ENCODE peak calls at places on chromosomes 4 and X, in five cellular contexts. Y is upper lobe of right lung, S is esophagus squamous epithelium, I is IMR-90, L is heart left ventricle. H is an unnamed sample.

GRCh38 chr4:40875507-40876150 is 125.9 kb downstream of the NSUN7 start:
- DNase-seq in Y (no peak), S (no peak), I (no peak), L (no peak), H (no peak)

GRCh38 chr4:187608001-187608421 is 387.6 kb upstream of the ZFP42 start:
- DNase-seq in Y (no peak), S (no peak), I (peak; percentile 93), L (no peak), H (no peak)

GRCh38 chr4:187547281-187547680 is 448.3 kb upstream of the ZFP42 start:
- DNase-seq in Y (no peak), S (no peak), I (no peak), L (no peak), H (no peak)

GRCh38 chr4:3344596-3344995 is 51.8 kb downstream of the RGS12 start:
- DNase-seq in Y (no peak), S (no peak), I (no peak), L (no peak), H (no peak)

GRCh38 chr4:129350800-129351199 is 254.8 kb downstream of the C4orf33 start:
- DNase-seq in Y (no peak), S (no peak), I (no peak), L (no peak), H (no peak)

GRCh38 chr4:125283702-125284279 is 31.0 kb upstream of the FAT4 start:
- DNase-seq in Y (no peak), S (no peak), I (peak; percentile 51), L (no peak), H (no peak)

GRCh38 chr4:44623687-44624086 is 27.7 kb downstream of the YIPF7 start:
- DNase-seq in Y (no peak), S (no peak), I (no peak), L (no peak), H (no peak)

GRCh38 chr4:46274717-46275116 is 115.2 kb downstream of the GABRA2 start:
- DNase-seq in Y (no peak), S (no peak), I (no peak), L (no peak), H (no peak)

GRCh38 chr4:4430492-4431195 is 43.7 kb downstream of the NSG1 start:
- DNase-seq in Y (no peak), S (no peak), I (peak; percentile 92), L (no peak), H (no peak)

GRCh38 chrX:78092296-78092695 is 11.8 kb upstream of the PGK1 start:
- DNase-seq in Y (no peak), S (no peak), I (peak; percentile 71), L (no peak), H (no peak)

GRCh38 chrX:154738013-154738738 is 12.7 kb downstream of the GAB3 start:
- DNase-seq in Y (no peak), S (no peak), I (peak; percentile 92), L (peak; percentile 83), H (peak; percentile 55)

GRCh38 chr4:93480452-93480851 is 348.1 kb upstream of the ATOH1 start:
- DNase-seq in Y (no peak), S (no peak), I (no peak), L (no peak), H (no peak)

GRCh38 chr4:43132010-43132582 is 239.6 kb downstream of the GRXCR1 start:
- DNase-seq in Y (peak; percentile 72), S (no peak), I (peak; percentile 66), L (no peak), H (peak; percentile 15)

GRCh38 chrX:97310373-97310772 is 426.7 kb downstream of the RPA4 start:
- DNase-seq in Y (no peak), S (no peak), I (peak; percentile 14), L (no peak), H (no peak)

GRCh38 chr4:143281507-143282169 is 55.0 kb upstream of the GAB1 start:
- DNase-seq in Y (no peak), S (no peak), I (peak; percentile 30), L (no peak), H (no peak)

GRCh38 chrX:34300871-34301270 is 168.8 kb upstream of the FAM47A start:
- DNase-seq in Y (no peak), S (no peak), I (peak; percentile 58), L (no peak), H (no peak)

GRCh38 chr4:159946983-159947645 is 844.2 kb downstream of the RAPGEF2 start:
- DNase-seq in Y (no peak), S (no peak), I (peak; percentile 45), L (no peak), H (no peak)

GRCh38 chrX:38929966-38930421 is 128.7 kb downstream of the MID1IP1 start:
- DNase-seq in Y (no peak), S (no peak), I (peak; percentile 87), L (no peak), H (peak; percentile 55)

GRCh38 chrX:140766024-140766611 is 56.6 kb downstream of the LINC00632 start:
- DNase-seq in Y (peak; percentile 60), S (no peak), I (peak; percentile 66), L (no peak), H (peak; percentile 51)

GRCh38 chrX:150160656-150161055 is 202.5 kb upstream of the MAMLD1 start:
- DNase-seq in Y (no peak), S (no peak), I (no peak), L (no peak), H (no peak)

GRCh38 chr4:78596111-78596742 is 44.7 kb downstream of the ANXA3 start:
- DNase-seq in Y (no peak), S (no peak), I (no peak), L (no peak), H (no peak)

GRCh38 chr4:154982187-154983047 is 201.3 kb downstream of the RBM46 start:
- DNase-seq in Y (peak; percentile 68), S (no peak), I (peak; percentile 48), L (peak; percentile 31), H (peak; percentile 51)

GRCh38 chr4:121277194-121278105 is 103.4 kb downstream of the QRFPR start:
- DNase-seq in Y (no peak), S (no peak), I (no peak), L (no peak), H (no peak)

GRCh38 chrX:28178206-28178605 is 197.0 kb upstream of the DCAF8L1 start:
- DNase-seq in Y (no peak), S (no peak), I (no peak), L (no peak), H (no peak)

GRCh38 chr4:4852591-4853362 is 6.7 kb upstream of the MSX1 start:
- DNase-seq in Y (peak; percentile 70), S (no peak), I (peak; percentile 76), L (no peak), H (peak; percentile 33)

GRCh38 chr4:137519406-137519805 is 12.9 kb downstream of the PCDH18 start:
- DNase-seq in Y (no peak), S (no peak), I (peak; percentile 83), L (no peak), H (no peak)

GRCh38 chrX:46770817-46771163 is 11.9 kb upstream of the SLC9A7 start:
- DNase-seq in Y (no peak), S (no peak), I (peak; percentile 90), L (no peak), H (no peak)

GRCh38 chrX:103153661-103154060 is 60.7 kb upstream of the NXF3 start:
- DNase-seq in Y (no peak), S (no peak), I (no peak), L (no peak), H (no peak)

GRCh38 chrX:103155201-103155600 is 59.7 kb upstream of the BEX4 start:
- DNase-seq in Y (no peak), S (no peak), I (peak; percentile 5), L (no peak), H (no peak)

GRCh38 chrX:103158317-103158621 is 56.6 kb upstream of the BEX4 start:
- DNase-seq in Y (no peak), S (no peak), I (no peak), L (no peak), H (no peak)

GRCh38 chrX:103151799-103152198 is 58.9 kb upstream of the NXF3 start:
- DNase-seq in Y (no peak), S (no peak), I (no peak), L (no peak), H (no peak)

GRCh38 chrX:103157511-103158316 is 57.2 kb upstream of the BEX4 start:
- DNase-seq in Y (no peak), S (no peak), I (peak; percentile 27), L (no peak), H (no peak)
- H3K27ac ChIP-seq in Y (no peak overlapping the region), S (no peak overlapping the region), I (no peak overlapping the region), L (no peak overlapping the region), H (no peak overlapping the region)

GRCh38 chrX:2609431-2610238 is 81.5 kb upstream of the CD99 start:
- DNase-seq in Y (no peak), S (no peak), I (peak; percentile 17), L (no peak), H (no peak)

GRCh38 chrX:2608638-2609430 is 82.3 kb upstream of the CD99 start:
- DNase-seq in Y (peak; percentile 96), S (no peak), I (peak; percentile 72), L (peak; percentile 89), H (peak; percentile 90)

GRCh38 chrX:2610246-2611170 is 80.6 kb upstream of the CD99 start:
- DNase-seq in Y (no peak), S (no peak), I (peak; percentile 20), L (no peak), H (no peak)

GRCh38 chrX:2607113-2607512 is 84.0 kb upstream of the CD99 start:
- DNase-seq in Y (no peak), S (no peak), I (no peak), L (no peak), H (no peak)
- H3K4me1 ChIP-seq in Y (peaks cover 22% of the 10 kb centered on the region), S (peaks cover 46% of the 10 kb centered on the region), I (peaks cover 3% of the 10 kb centered on the region), L (peaks cover 20% of the 10 kb centered on the region), H (no peaks in the 10 kb centered on the region)

GRCh38 chr4:67539830-67540229 is 5.5 kb downstream of the CENPC start:
- DNase-seq in Y (no peak), S (no peak), I (no peak), L (no peak), H (no peak)
- H3K36me3 ChIP-seq in Y (peaks cover 50% of the 10 kb centered on the region), S (peaks cover 4% of the 10 kb centered on the region), I (peaks cover 11% of the 10 kb centered on the region), L (peaks cover 84% of the 10 kb centered on the region), H (peaks cover 3% of the 10 kb centered on the region)

GRCh38 chr4:1246901-1247810 is 1.8 kb downstream of the CTBP1 start:
- DNase-seq in Y (peak; percentile 70), S (no peak), I (no peak), L (no peak), H (peak; percentile 60)

GRCh38 chr4:1244081-1244977 is 4.6 kb downstream of the CTBP1 start:
- DNase-seq in Y (no peak), S (no peak), I (no peak), L (no peak), H (peak; percentile 56)

GRCh38 chr4:1244978-1245471 is 3.9 kb downstream of the CTBP1 start:
- DNase-seq in Y (no peak), S (no peak), I (no peak), L (no peak), H (peak; percentile 12)

GRCh38 chr4:1246111-1246881 is 2.6 kb downstream of the CTBP1 start:
- DNase-seq in Y (peak; percentile 79), S (no peak), I (no peak), L (no peak), H (peak; percentile 55)

DNA sequence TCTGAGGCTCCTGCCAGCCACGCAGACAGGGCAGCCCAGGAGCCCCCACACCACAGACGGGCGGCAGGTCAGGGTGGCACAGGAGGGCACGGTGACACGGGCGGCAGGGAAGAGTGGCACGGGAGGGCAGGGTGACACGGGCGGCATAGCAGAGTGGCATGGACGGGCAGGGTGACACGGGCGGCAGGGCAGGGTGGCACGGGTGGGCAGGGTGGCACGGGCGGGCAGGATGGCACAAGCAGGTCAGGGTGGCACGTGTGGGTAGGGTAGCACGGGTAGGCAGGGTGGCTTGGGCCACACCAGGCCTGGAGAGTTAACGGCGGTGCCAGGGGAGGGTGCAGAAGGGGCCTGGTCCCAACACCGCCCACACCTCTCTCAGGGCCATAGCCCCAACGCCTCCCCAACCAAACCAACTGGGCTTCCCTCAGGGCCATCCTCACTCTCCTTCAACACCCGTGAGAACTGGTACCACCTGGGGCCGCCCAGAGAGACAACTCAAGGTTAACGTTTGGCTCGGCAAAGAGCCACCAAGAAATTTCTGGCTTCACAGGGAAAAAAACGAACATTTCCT is 3.4 kb downstream of the CTBP1 start:
- DNase-seq in Y (no peak), S (no peak), I (no peak), L (no peak), H (peak; percentile 58)
- H3K27ac ChIP-seq in Y (peak overlapping the region; percentile 94), S (peak overlapping the region; percentile 99), I (no peak overlapping the region), L (peak overlapping the region; percentile 96), H (peak overlapping the region; percentile 93)

H was measured in psoas muscle.